ENCODE peak calls at places on chromosomes 3 and 15, in five cellular contexts. W is ELF-1, Q is iris pigment epithelial cell, K is fibroblast of gingiva, Z is GM03348. P is an unnamed sample.

GRCh38 chr15:61051570-61052031 is 177.5 kb downstream of the RORA start:
- DNase-seq in Q (peak; percentile 84), K (peak; percentile 77), W (peak; percentile 53), Z (peak; percentile 85), P (peak; percentile 18)

GRCh38 chr15:51266548-51266947 is 71.8 kb downstream of the CYP19A1 start:
- DNase-seq in K (no peak), W (peak; percentile 14), Z (peak; percentile 41), Q (no peak), P (no peak)

GRCh38 chr15:39140060-39140604 is 440.7 kb upstream of the THBS1 start:
- DNase-seq in Z (peak; percentile 73), K (peak; percentile 75), W (peak; percentile 65), Q (peak; percentile 90), P (peak; percentile 33)

GRCh38 chr3:36709826-36710365 is 54.5 kb downstream of the DCLK3 start:
- DNase-seq in W (no peak), Q (no peak), K (no peak), Z (no peak), P (no peak)

GRCh38 chr3:112770026-112770626 is 76.5 kb downstream of the CD200R1L start:
- DNase-seq in Z (peak; percentile 56), W (peak; percentile 37), K (peak; percentile 41), Q (peak; percentile 83), P (peak; percentile 24)

GRCh38 chr15:64754663-64755426 is 20.5 kb downstream of the RBPMS2 start:
- DNase-seq in Z (no peak), Q (no peak), K (no peak), W (no peak), P (no peak)

GRCh38 chr3:70805044-70805732 is 492.8 kb upstream of the MDFIC2 start:
- DNase-seq in Q (peak; percentile 77), Z (peak; percentile 33), K (peak; percentile 54), W (no peak), P (no peak)

GRCh38 chr3:138786788-138787276 is 47.9 kb downstream of the PIK3CB start:
- DNase-seq in W (no peak), Q (peak; percentile 91), Z (peak; percentile 66), K (peak; percentile 83), P (no peak)

GRCh38 chr3:138459619-138460535 is 25.5 kb downstream of the ESYT3 start:
- DNase-seq in W (no peak), K (no peak), Q (no peak), Z (no peak), P (no peak)

GRCh38 chr15:89971592-89971997 is 29.5 kb upstream of the ZNF710 start:
- DNase-seq in Z (peak; percentile 80), Q (peak; percentile 66), W (peak; percentile 82), K (peak; percentile 54), P (peak; percentile 63)

GRCh38 chr3:172612871-172613678 is 89.8 kb upstream of the TNFSF10 start:
- DNase-seq in Q (no peak), K (no peak), W (no peak), Z (no peak), P (no peak)

GRCh38 chr3:71305246-71306206 is 278.0 kb downstream of the FOXP1 start:
- DNase-seq in K (no peak), Z (no peak), W (peak; percentile 85), Q (peak; percentile 67), P (peak; percentile 56)

GRCh38 chr15:92603278-92603677 is 52.3 kb downstream of the FAM174B start:
- DNase-seq in K (no peak), Q (no peak), Z (no peak), W (no peak), P (no peak)

GRCh38 chr15:39624806-39625205 is 43.9 kb downstream of the THBS1 start:
- DNase-seq in Z (peak; percentile 85), W (no peak), Q (peak; percentile 98), K (peak; percentile 80), P (no peak)

GRCh38 chr15:65841121-65841930 is 28.0 kb upstream of the RAB11A start:
- DNase-seq in Z (no peak), K (peak; percentile 65), Q (peak; percentile 81), W (no peak), P (no peak)

GRCh38 chr15:31141792-31142191 is 40.3 kb upstream of the TRPM1 start:
- DNase-seq in Z (no peak), W (no peak), K (no peak), Q (no peak), P (no peak)

GRCh38 chr3:148101061-148101460 is 596.6 kb upstream of the AGTR1 start:
- DNase-seq in Z (peak; percentile 9), K (peak; percentile 81), W (no peak), Q (peak; percentile 34), P (no peak)

GRCh38 chr15:20341901-20342605 is 199.5 kb downstream of the GOLGA6L6 start:
- DNase-seq in W (peak; percentile 6), Q (peak; percentile 45), K (no peak), Z (peak; percentile 65), P (no peak)

GRCh38 chr15:64490598-64491259 is 30.4 kb downstream of the ZNF609 start:
- DNase-seq in K (peak; percentile 75), Z (no peak), Q (peak; percentile 52), W (no peak), P (no peak)